ENCODE peak calls at places on chromosome 22, in five cellular contexts. One of them, this sample, is unnamed.

GRCh38 chr22:28826921-28827320 is 26.6 kb upstream of the XBP1 start:
- DNase-seq in mesenchymal stem cell: no peak
- DNase-seq in H9: no peak
- DNase-seq in neuronal stem cell: no peak
- DNase-seq in trophoblast cell: no peak
- DNase-seq in this sample: no peak

GRCh38 chr22:47260551-47260950 is 498.1 kb downstream of the TBC1D22A start:
- DNase-seq in trophoblast cell: no peak
- DNase-seq in H9: no peak
- DNase-seq in mesenchymal stem cell: no peak
- DNase-seq in neuronal stem cell: no peak
- DNase-seq in this sample: no peak

GRCh38 chr22:46504586-46504985 is 32.8 kb downstream of the CELSR1 start:
- DNase-seq in H9: no peak
- DNase-seq in mesenchymal stem cell: no peak
- DNase-seq in neuronal stem cell: no peak
- DNase-seq in trophoblast cell: no peak
- DNase-seq in this sample: no peak

GRCh38 chr22:50034126-50035081 is 21.8 kb upstream of the IL17REL start:
- DNase-seq in mesenchymal stem cell: no peak
- DNase-seq in neuronal stem cell: no peak
- DNase-seq in trophoblast cell: no peak
- DNase-seq in H9: no peak
- DNase-seq in this sample: no peak

GRCh38 chr22:46373166-46373565 is 37.7 kb downstream of the TRMU start:
- DNase-seq in trophoblast cell: no peak
- DNase-seq in mesenchymal stem cell: no peak
- DNase-seq in H9: no peak
- DNase-seq in neuronal stem cell: no peak
- DNase-seq in this sample: no peak

GRCh38 chr22:39527481-39527961 is 5.0 kb downstream of the RPS19BP1 start:
- DNase-seq in trophoblast cell: peak; percentile 93
- DNase-seq in mesenchymal stem cell: peak; percentile 35
- DNase-seq in H9: peak; percentile 48
- DNase-seq in neuronal stem cell: no peak
- DNase-seq in this sample: no peak

GRCh38 chr22:29351042-29351441 is 35.5 kb upstream of the RASL10A start:
- DNase-seq in H9: no peak
- DNase-seq in trophoblast cell: no peak
- DNase-seq in mesenchymal stem cell: no peak
- DNase-seq in neuronal stem cell: no peak
- DNase-seq in this sample: no peak

GRCh38 chr22:48663297-48663696 is 1164.4 kb downstream of the BRD1 start:
- DNase-seq in trophoblast cell: no peak
- DNase-seq in neuronal stem cell: no peak
- DNase-seq in mesenchymal stem cell: no peak
- DNase-seq in H9: peak; percentile 47
- DNase-seq in this sample: no peak

GRCh38 chr22:44385781-44386180 is 73.0 kb upstream of the SHISAL1 start:
- DNase-seq in H9: no peak
- DNase-seq in neuronal stem cell: no peak
- DNase-seq in mesenchymal stem cell: no peak
- DNase-seq in trophoblast cell: no peak
- DNase-seq in this sample: no peak

DNA sequence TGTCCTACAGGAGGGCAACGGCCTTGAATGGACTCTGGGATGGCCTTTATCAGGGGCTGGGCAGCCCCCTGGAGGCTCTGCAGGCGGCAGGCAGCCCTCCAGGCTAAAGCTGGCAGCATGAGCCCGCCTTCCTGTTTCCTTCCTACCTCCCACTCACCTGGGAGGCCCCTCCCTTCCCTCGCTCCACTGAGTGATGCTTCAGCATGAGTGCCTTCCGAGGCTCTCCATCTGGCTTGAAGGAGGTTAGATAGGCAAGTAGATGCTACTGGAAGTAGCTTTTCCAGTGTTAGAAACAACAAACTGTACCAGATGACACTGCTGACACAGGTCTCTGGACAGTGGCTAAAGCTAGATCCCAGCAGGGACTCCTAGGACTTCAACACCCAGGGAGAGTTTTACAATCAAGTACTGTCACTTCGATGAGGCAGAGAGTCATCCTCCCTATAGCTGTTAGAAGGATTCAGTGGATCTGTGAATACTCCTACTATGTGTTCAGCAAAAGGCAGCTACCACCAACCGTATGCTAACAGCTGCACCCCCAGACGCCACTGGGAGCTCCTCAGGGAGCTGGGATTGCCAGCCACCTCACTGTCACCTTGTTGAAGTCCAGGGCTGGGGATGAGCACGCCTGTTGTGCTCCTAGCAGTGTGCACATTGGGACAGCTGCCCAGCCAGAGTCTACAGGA is 4.1 kb upstream of the SLC25A1 start:
- DNase-seq in neuronal stem cell: no peak
- DNase-seq in H9: no peak
- DNase-seq in trophoblast cell: no peak
- DNase-seq in mesenchymal stem cell: no peak
- DNase-seq in this sample: no peak
- H2BK12ac ChIP-seq in neuronal stem cell: no peak overlapping the region
- H2BK12ac ChIP-seq in H9: no peak overlapping the region
- H2BK12ac ChIP-seq in trophoblast cell: no peak overlapping the region
- H2BK12ac ChIP-seq in mesenchymal stem cell: no peak overlapping the region
- H2BK12ac ChIP-seq in this sample: no peak overlapping the region

GRCh38 chr22:19002684-19003038 is 66.6 kb upstream of the PRODH start:
- DNase-seq in H9: no peak
- DNase-seq in mesenchymal stem cell: no peak
- DNase-seq in neuronal stem cell: no peak
- DNase-seq in trophoblast cell: peak; percentile 94
- DNase-seq in this sample: no peak

GRCh38 chr22:18998998-18999397 is 62.9 kb upstream of the PRODH start:
- DNase-seq in H9: peak; percentile 77
- DNase-seq in neuronal stem cell: peak; percentile 36
- DNase-seq in mesenchymal stem cell: no peak
- DNase-seq in trophoblast cell: peak; percentile 20
- DNase-seq in this sample: peak; percentile 34

GRCh38 chr22:18999416-18999815 is 63.3 kb upstream of the PRODH start:
- DNase-seq in neuronal stem cell: no peak
- DNase-seq in trophoblast cell: no peak
- DNase-seq in mesenchymal stem cell: no peak
- DNase-seq in H9: no peak
- DNase-seq in this sample: no peak

GRCh38 chr22:19003518-19003917 is 67.4 kb upstream of the PRODH start:
- DNase-seq in mesenchymal stem cell: no peak
- DNase-seq in trophoblast cell: no peak
- DNase-seq in H9: no peak
- DNase-seq in neuronal stem cell: no peak
- DNase-seq in this sample: no peak

GRCh38 chr22:19001204-19001603 is 65.1 kb upstream of the PRODH start:
- DNase-seq in neuronal stem cell: no peak
- DNase-seq in trophoblast cell: no peak
- DNase-seq in H9: no peak
- DNase-seq in mesenchymal stem cell: no peak
- DNase-seq in this sample: no peak
- H2BK12ac ChIP-seq in neuronal stem cell: no peak overlapping the region
- H2BK12ac ChIP-seq in trophoblast cell: no peak overlapping the region
- H2BK12ac ChIP-seq in H9: no peak overlapping the region
- H2BK12ac ChIP-seq in mesenchymal stem cell: no peak overlapping the region
- H2BK12ac ChIP-seq in this sample: no peak overlapping the region

GRCh38 chr22:27655582-27656185 is 145.9 kb downstream of the MN1 start:
- DNase-seq in H9: no peak
- DNase-seq in mesenchymal stem cell: no peak
- DNase-seq in neuronal stem cell: no peak
- DNase-seq in trophoblast cell: no peak
- DNase-seq in this sample: no peak

GRCh38 chr22:27651486-27651885 is 150.1 kb downstream of the MN1 start:
- DNase-seq in H9: no peak
- DNase-seq in mesenchymal stem cell: no peak
- DNase-seq in trophoblast cell: no peak
- DNase-seq in neuronal stem cell: no peak
- DNase-seq in this sample: no peak

GRCh38 chr22:27662359-27663030 is 139.1 kb downstream of the MN1 start:
- DNase-seq in trophoblast cell: no peak
- DNase-seq in mesenchymal stem cell: no peak
- DNase-seq in H9: no peak
- DNase-seq in neuronal stem cell: no peak
- DNase-seq in this sample: no peak

GRCh38 chr22:27654536-27655445 is 146.8 kb downstream of the MN1 start:
- DNase-seq in neuronal stem cell: no peak
- DNase-seq in trophoblast cell: no peak
- DNase-seq in H9: peak; percentile 79
- DNase-seq in mesenchymal stem cell: no peak
- DNase-seq in this sample: peak; percentile 75

DNA sequence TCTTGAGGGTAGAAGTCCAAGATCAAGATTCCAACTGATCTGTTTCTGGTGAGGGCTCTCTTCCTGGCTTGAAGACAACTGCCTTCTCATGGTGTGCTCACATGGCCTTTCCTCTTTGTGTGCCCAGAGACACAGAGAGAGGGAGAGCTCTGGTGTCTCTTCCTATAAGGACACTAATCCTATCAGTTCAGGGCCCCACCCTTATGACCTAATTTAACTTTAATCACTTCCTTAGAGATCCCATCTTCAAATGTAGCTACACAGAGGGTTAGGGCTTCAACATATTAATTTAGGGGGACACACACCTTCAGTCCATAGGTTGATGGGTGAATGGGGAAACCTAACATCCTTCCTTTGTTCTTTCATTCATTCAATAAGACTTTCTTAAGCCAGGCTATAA is 144.6 kb downstream of the MN1 start:
- DNase-seq in H9: no peak
- DNase-seq in mesenchymal stem cell: no peak
- DNase-seq in trophoblast cell: no peak
- DNase-seq in neuronal stem cell: no peak
- DNase-seq in this sample: no peak
- H2BK12ac ChIP-seq in H9: no peak overlapping the region
- H2BK12ac ChIP-seq in mesenchymal stem cell: no peak overlapping the region
- H2BK12ac ChIP-seq in trophoblast cell: no peak overlapping the region
- H2BK12ac ChIP-seq in neuronal stem cell: no peak overlapping the region
- H2BK12ac ChIP-seq in this sample: no peak overlapping the region

DNA sequence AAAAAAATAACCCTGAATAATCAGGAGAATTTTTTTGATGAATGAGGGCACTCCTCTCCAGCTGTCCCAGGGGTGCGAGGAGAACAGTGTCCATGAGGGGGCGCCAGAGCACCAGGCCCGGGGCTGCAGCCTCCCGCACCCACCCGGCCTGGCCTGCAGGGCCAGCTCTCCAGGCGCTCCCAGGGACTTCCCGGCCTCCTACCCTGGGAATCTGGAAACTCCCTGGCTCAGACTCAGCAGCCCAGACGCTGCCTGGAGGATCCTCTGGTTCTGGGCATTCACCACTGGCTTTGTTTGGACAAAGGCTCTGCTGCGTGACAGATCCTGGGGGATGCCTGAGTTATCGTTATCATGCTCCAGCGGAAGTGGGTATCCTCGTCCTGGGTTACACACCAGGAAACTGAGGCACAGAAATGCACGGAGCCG is 31.0 kb downstream of the MCM5 start:
- DNase-seq in trophoblast cell: peak; percentile 95
- DNase-seq in neuronal stem cell: peak; percentile 73
- DNase-seq in H9: peak; percentile 85
- DNase-seq in mesenchymal stem cell: peak; percentile 97
- DNase-seq in this sample: peak; percentile 49
- H2BK12ac ChIP-seq in trophoblast cell: no peak overlapping the region
- H2BK12ac ChIP-seq in neuronal stem cell: no peak overlapping the region
- H2BK12ac ChIP-seq in H9: no peak overlapping the region
- H2BK12ac ChIP-seq in mesenchymal stem cell: no peak overlapping the region
- H2BK12ac ChIP-seq in this sample: no peak overlapping the region

This sample was measured in H1.